ENCODE peak calls at places on chromosomes 13 and 19, in six cellular contexts. S, A, F, X, W and Z are unnamed samples.

GRCh38 chr13:33321686-33322473 is 36.3 kb upstream of the STARD13 start:
- DNase-seq in S (no peak), A (no peak), F (no peak), X (no peak), W (no peak), Z (no peak)

GRCh38 chr13:21834511-21834910 is 163.6 kb downstream of the FGF9 start:
- DNase-seq in S (no peak), A (no peak), F (no peak), X (no peak), W (no peak), Z (no peak)

GRCh38 chr13:39132286-39132685 is 94.0 kb downstream of the NHLRC3 start:
- DNase-seq in S (no peak), A (no peak), F (no peak), X (no peak), W (no peak), Z (no peak)

GRCh38 chr19:17236414-17236716 is 9.4 kb downstream of the NR2F6 start:
- DNase-seq in S (no peak), A (no peak), F (no peak), X (no peak), W (no peak), Z (no peak)

GRCh38 chr19:52691737-52692136 is 43.1 kb downstream of the ZNF611 start:
- DNase-seq in S (no peak), A (no peak), F (no peak), X (no peak), W (no peak), Z (peak; percentile 16)

GRCh38 chr19:57465680-57466381 is 8.9 kb upstream of the VN1R1 start:
- DNase-seq in S (no peak), A (no peak), F (no peak), X (no peak), W (no peak), Z (no peak)

GRCh38 chr13:99033814-99034213 is 56.0 kb upstream of the DOCK9 start:
- DNase-seq in S (no peak), A (no peak), F (no peak), X (no peak), W (peak; percentile 81), Z (no peak)

GRCh38 chr19:18607222-18608101 is 863 bp upstream of the CRLF1 start:
- DNase-seq in S (no peak), A (no peak), F (no peak), X (no peak), W (no peak), Z (no peak)

GRCh38 chr19:50025794-50026549 is at the start of gene ZNF473:
- DNase-seq in S (peak; percentile 96), A (peak; percentile 88), F (peak; percentile 94), X (peak; percentile 86), W (peak; percentile 98), Z (peak; percentile 92)

GRCh38 chr13:37412271-37412683 is 186.3 kb downstream of the POSTN start:
- DNase-seq in S (no peak), A (no peak), F (no peak), X (no peak), W (no peak), Z (no peak)